ENCODE peak calls at places on chromosomes 5 and 9, in five cellular contexts. U is heart right ventricle, N is cardiac fibroblast, X is brain microvascular endothelial cell, Q is choroid plexus epithelial cell. W is an unnamed sample.

GRCh38 chr9:72674961-72675360 is 153.6 kb downstream of the TMC1 start:
- DNase-seq in U (no peak), N (peak), X (no peak), Q (no peak), W (no peak)

GRCh38 chr5:141269195-141269594 is 24.0 kb downstream of the PCDHB15 start:
- DNase-seq in U (no peak), N (no peak), X (no peak), Q (no peak), W (no peak)

GRCh38 chr5:29015523-29015922 is 1977.1 kb upstream of the CDH9 start:
- DNase-seq in U (no peak), N (no peak), X (no peak), Q (no peak), W (no peak)

GRCh38 chr5:1737790-1738405 is 61.7 kb downstream of the MRPL36 start:
- DNase-seq in U (no peak), N (peak), X (peak), Q (peak), W (no peak)

GRCh38 chr9:104361207-104361606 is 142.9 kb upstream of the OR13F1 start:
- DNase-seq in U (no peak), N (no peak), X (no peak), Q (no peak), W (no peak)

GRCh38 chr5:167571824-167572223 is 719.6 kb upstream of the WWC1 start:
- DNase-seq in U (no peak), N (no peak), X (no peak), Q (no peak), W (no peak)

GRCh38 chr5:33223563-33224305 is 217.0 kb upstream of the TARS1 start:
- DNase-seq in U (no peak), N (peak), X (peak), Q (no peak), W (no peak)

GRCh38 chr5:82815871-82816270 is 261.3 kb downstream of the TMEM167A start:
- DNase-seq in U (no peak), N (peak), X (peak), Q (peak), W (no peak)

GRCh38 chr5:140342287-140342686 is 4.1 kb downstream of the HBEGF start:
- DNase-seq in U (no peak), N (no peak), X (no peak), Q (no peak), W (no peak)

GRCh38 chr9:21096901-21097255 is 19.1 kb upstream of the IFNB1 start:
- DNase-seq in U (no peak), N (no peak), X (no peak), Q (no peak), W (no peak)
- H3K4me3 ChIP-seq in U (no peak), N (no peak), X (no peak), Q (no peak), W (no peak)

GRCh38 chr9:113011911-113012381 is at the start of gene ZNF883:
- DNase-seq in U (peak), N (peak), X (peak), Q (peak), W (no peak)
- H3K4me3 ChIP-seq in U (peak), N (peak), X (peak), Q (peak), W (no peak)

GRCh38 chr5:144207875-144208444 is 37.3 kb downstream of the KCTD16 start:
- DNase-seq in U (no peak), N (no peak), X (no peak), Q (no peak), W (no peak)
- H3K4me3 ChIP-seq in U (no peak), N (no peak), X (no peak), Q (no peak), W (no peak)

GRCh38 chr5:22631683-22632082 is 221.5 kb downstream of the CDH12 start:
- DNase-seq in U (no peak), N (no peak), X (no peak), Q (no peak), W (no peak)
- H3K4me3 ChIP-seq in U (no peak), N (no peak), X (no peak), Q (no peak), W (no peak)